ENCODE peak calls at places on chromosome X, in four cellular contexts. W is T-helper 1 cell, Z is substantia nigra, T is GM06990. J is an unnamed sample.

GRCh38 chrX:14798805-14799397 is 74.0 kb downstream of the FANCB start:
- DNase-seq in W (no peak), Z (no peak), T (no peak), J (no peak)

GRCh38 chrX:614136-614535 is 16.5 kb upstream of the SHOX start:
- DNase-seq in W (no peak), Z (no peak), T (no peak), J (no peak)

GRCh38 chrX:10038585-10038984 is 71.4 kb downstream of the CLDN34 start:
- DNase-seq in W (no peak), Z (no peak), T (no peak), J (no peak)

GRCh38 chrX:145506225-145506624 is 258.9 kb downstream of the SPANXN1 start:
- DNase-seq in W (no peak), Z (no peak), T (no peak), J (no peak)

GRCh38 chrX:17788956-17789562 is 51.8 kb downstream of the SCML1 start:
- DNase-seq in W (no peak), Z (no peak), T (no peak), J (no peak)

GRCh38 chrX:136488706-136489105 is 959 bp downstream of the BRS3 start:
- DNase-seq in W (no peak), Z (no peak), T (no peak), J (no peak)

GRCh38 chrX:30620980-30621716 is 32.1 kb upstream of the GK start:
- DNase-seq in W (no peak), Z (no peak), T (no peak), J (no peak)

GRCh38 chrX:143940119-143940518 is 56.2 kb downstream of the UBE2NL start:
- DNase-seq in W (no peak), Z (no peak), T (no peak), J (no peak)

GRCh38 chrX:154534526-154535322 is 11.9 kb downstream of the G6PD start:
- DNase-seq in W (peak; percentile 81), Z (peak; percentile 81), T (peak; percentile 85), J (peak; percentile 66)

GRCh38 chrX:13658602-13659001 is 5.7 kb downstream of the TCEANC start:
- DNase-seq in W (no peak), Z (no peak), T (no peak), J (no peak)

GRCh38 chrX:68732906-68733493 is 85.5 kb downstream of the STARD8 start:
- DNase-seq in W (peak; percentile 17), Z (peak; percentile 0), T (peak; percentile 26), J (peak; percentile 7)

GRCh38 chrX:2423293-2423692 is 77.5 kb downstream of the DHRSX start:
- DNase-seq in W (no peak), Z (no peak), T (no peak), J (no peak)

GRCh38 chrX:40237745-40238178 is 140.0 kb upstream of the BCOR start:
- DNase-seq in W (no peak), Z (no peak), T (no peak), J (no peak)

GRCh38 chrX:31670245-31670644 is 598.4 kb upstream of the FTHL17 start:
- DNase-seq in W (no peak), Z (no peak), T (no peak), J (no peak)

GRCh38 chrX:100615015-100615414 is 21.6 kb downstream of the TSPAN6 start:
- DNase-seq in W (no peak), Z (no peak), T (peak; percentile 16), J (no peak)

GRCh38 chrX:44967221-44967620 is 94.2 kb downstream of the KDM6A start:
- DNase-seq in W (no peak), Z (no peak), T (no peak), J (no peak)

GRCh38 chrX:119871245-119871598 is 311 bp downstream of the RNF113A start:
- DNase-seq in W (no peak), Z (no peak), T (no peak), J (peak; percentile 16)

GRCh38 chrX:150857453-150857852 is 41.0 kb downstream of the CD99L2 start:
- DNase-seq in W (no peak), Z (no peak), T (no peak), J (no peak)

GRCh38 chrX:138756234-138756633 is 44.7 kb upstream of the FGF13 start:
- DNase-seq in W (no peak), Z (no peak), T (no peak), J (no peak)

GRCh38 chrX:8364369-8365141 is 100.1 kb upstream of the VCX3B start:
- DNase-seq in W (no peak), Z (no peak), T (no peak), J (no peak)

GRCh38 chrX:77431227-77431626 is 16.0 kb upstream of the FGF16 start:
- DNase-seq in W (no peak), Z (no peak), T (no peak), J (no peak)

GRCh38 chrX:45794323-45794994 is 593.8 kb upstream of the DIPK2B start:
- DNase-seq in W (no peak), Z (no peak), T (no peak), J (no peak)

GRCh38 chrX:154819771-154820341 is 14.6 kb upstream of the MPP1 start:
- DNase-seq in W (no peak), Z (no peak), T (no peak), J (no peak)

GRCh38 chrX:9899640-9900075 is 67.5 kb upstream of the CLDN34 start:
- DNase-seq in W (no peak), Z (peak; percentile 64), T (peak; percentile 33), J (no peak)

GRCh38 chrX:103704863-103705262 is 5.8 kb upstream of the TMEM31 start:
- DNase-seq in W (no peak), Z (peak; percentile 72), T (no peak), J (no peak)

GRCh38 chrX:108235990-108236389 is 144.4 kb downstream of the ATG4A start:
- DNase-seq in W (no peak), Z (no peak), T (no peak), J (no peak)

GRCh38 chrX:345020-345925 is 26.7 kb upstream of the GTPBP6 start:
- DNase-seq in W (peak; percentile 11), Z (no peak), T (no peak), J (no peak)

J was measured in NK-92 treated with Interleukin-12 subunit alpha and Interleukin-12 subunit beta, amount 100 ng/mL, for 24 hours.